ENCODE peak calls at places on chromosomes 1 and 21, in four cellular contexts. G, M, U and N are unnamed samples.

GRCh38 chr21:35344582-35344981 is 295.5 kb upstream of the RUNX1 start:
- DNase-seq in M (no peak), G (no peak), U (no peak), N (no peak)

GRCh38 chr21:23725576-23725975 is 1881.7 kb downstream of the MRPL39 start:
- DNase-seq in G (no peak), U (no peak), M (no peak), N (peak)

GRCh38 chr1:216464489-216464888 is 41.2 kb upstream of the USH2A start:
- DNase-seq in M (no peak), U (no peak), G (no peak), N (no peak)

GRCh38 chr21:46617267-46618051 is 12.6 kb upstream of the S100B start:
- DNase-seq in G (no peak), M (no peak), U (no peak), N (no peak)

GRCh38 chr1:87888456-87888855 is 559.8 kb downstream of the LMO4 start:
- DNase-seq in G (no peak), U (no peak), M (no peak), N (no peak)

GRCh38 chr1:170461362-170461761 is 70.6 kb upstream of the GORAB start:
- DNase-seq in G (no peak), M (no peak), U (no peak), N (no peak)

GRCh38 chr1:216670118-216670870 is 52.9 kb downstream of the ESRRG start:
- DNase-seq in G (no peak), M (no peak), U (no peak), N (no peak)

GRCh38 chr1:46062651-46063319 is 69.6 kb downstream of the PIK3R3 start:
- DNase-seq in U (peak), G (no peak), M (no peak), N (no peak)

GRCh38 chr1:56831874-56832693 is 12.9 kb upstream of the FYB2 start:
- DNase-seq in M (peak), U (peak), G (peak), N (peak)

GRCh38 chr1:78369546-78369945 is 121.2 kb upstream of the PTGFR start:
- DNase-seq in U (no peak), M (no peak), G (no peak), N (no peak)

GRCh38 chr1:55245781-55246180 is 30.6 kb upstream of the USP24 start:
- DNase-seq in U (no peak), G (no peak), M (no peak), N (no peak)

GRCh38 chr1:161069731-161070270 is at the start of gene ARHGAP30:
- DNase-seq in G (peak), M (no peak), U (peak), N (no peak)

GRCh38 chr1:30263888-30264671 is 459.3 kb downstream of the MATN1 start:
- DNase-seq in G (no peak), M (no peak), U (no peak), N (no peak)

GRCh38 chr1:109282497-109282951 is 421 bp downstream of the PSRC1 start:
- DNase-seq in G (no peak), U (no peak), M (no peak), N (no peak)

DNA sequence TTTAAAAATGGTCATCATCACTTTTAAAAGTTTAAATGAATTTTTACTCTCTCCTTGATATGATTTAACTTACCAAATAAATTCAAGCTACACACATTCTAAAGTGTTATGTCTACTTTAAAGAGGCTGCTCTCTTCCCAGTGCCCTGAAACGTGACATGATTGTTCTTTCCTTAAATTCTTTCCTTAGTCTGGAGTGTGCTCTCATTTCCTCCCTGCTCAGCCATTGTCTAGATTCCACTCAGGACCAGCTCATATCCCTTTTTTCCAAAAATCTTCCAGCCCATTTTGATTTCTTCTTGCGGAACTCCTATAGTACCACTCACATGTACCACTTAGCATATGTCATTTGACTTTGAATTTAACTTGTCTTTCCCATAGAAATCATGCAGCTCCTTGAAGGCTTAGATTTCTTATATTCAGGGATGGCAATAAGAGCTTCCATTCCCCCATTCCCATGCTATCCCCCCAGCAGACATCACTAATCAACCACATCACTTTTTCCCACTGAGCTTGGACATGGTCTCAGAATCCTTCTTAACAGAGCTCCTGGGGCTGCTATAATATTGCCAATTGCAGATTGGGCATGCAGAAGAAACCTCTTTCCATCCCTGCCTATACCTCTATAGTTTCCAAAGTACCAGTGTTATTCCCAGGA is 54.7 kb upstream of the ITPKB start:
- DNase-seq in U (no peak), G (no peak), M (no peak), N (no peak)
- TF ChIP-seq CTCF in U (no peak), G (no peak), M (no peak), N (no peak)

GRCh38 chr1:207878939-207879338 is 32.0 kb downstream of the CD34 start:
- DNase-seq in G (peak), U (no peak), M (no peak), N (no peak)

GRCh38 chr1:207875532-207875931 is 35.4 kb downstream of the CD34 start:
- DNase-seq in M (no peak), U (no peak), G (no peak), N (no peak)

GRCh38 chr1:207872655-207873054 is 38.3 kb downstream of the CD34 start:
- DNase-seq in G (peak), U (no peak), M (no peak), N (no peak)

GRCh38 chr1:207873055-207873890 is 37.7 kb downstream of the CD34 start:
- DNase-seq in G (no peak), M (no peak), U (no peak), N (peak)

GRCh38 chr1:207876129-207876528 is 34.8 kb downstream of the CD34 start:
- DNase-seq in U (no peak), G (no peak), M (no peak), N (no peak)
- TF ChIP-seq CTCF in U (peak), G (no peak), M (no peak), N (peak)

GRCh38 chr1:183239220-183239742 is 53.2 kb downstream of the LAMC2 start:
- DNase-seq in M (no peak), G (no peak), U (no peak), N (no peak)
- TF ChIP-seq CTCF in M (no peak), G (no peak), U (no peak), N (no peak)

DNA sequence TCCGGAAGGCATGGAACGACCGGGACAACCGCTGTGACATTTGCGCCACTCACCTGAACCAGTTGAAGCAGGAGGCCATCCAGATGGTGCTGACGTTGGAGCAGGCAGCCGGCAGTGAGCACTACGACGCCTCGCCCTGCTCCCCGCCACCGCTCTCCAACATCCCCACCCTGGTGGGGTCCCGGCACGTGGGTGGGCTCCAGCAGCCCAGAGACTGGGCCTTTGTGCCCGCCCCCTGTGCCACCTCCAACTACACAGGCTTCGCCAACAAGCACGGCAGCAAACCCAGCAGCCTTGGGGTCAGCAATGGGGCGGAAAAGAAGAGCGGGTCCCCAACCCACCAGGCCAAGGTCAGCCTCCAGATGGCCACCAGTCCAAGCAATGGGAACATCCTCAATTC is 212.1 kb downstream of the KIF26B start:
- DNase-seq in G (no peak), M (no peak), U (no peak), N (no peak)
- TF ChIP-seq CTCF in G (no peak), M (no peak), U (no peak), N (no peak)

GRCh38 chr1:247680171-247680570 is 632 bp upstream of the OR13G1 start:
- DNase-seq in U (no peak), M (no peak), G (no peak), N (no peak)

GRCh38 chr1:247679639-247680038 is at the start of gene OR13G1:
- DNase-seq in U (no peak), G (no peak), M (no peak), N (no peak)

GRCh38 chr1:247681288-247681897 is 1.9 kb upstream of the OR13G1 start:
- DNase-seq in U (peak), G (peak), M (peak), N (peak)
- TF ChIP-seq CTCF in U (peak), G (peak), M (peak), N (peak)

GRCh38 chr1:150955274-150955673 is 19.4 kb downstream of the CERS2 start:
- DNase-seq in G (no peak), M (no peak), U (no peak), N (no peak)

GRCh38 chr1:150960646-150961045 is 14.0 kb downstream of the CERS2 start:
- DNase-seq in U (no peak), G (no peak), M (no peak), N (no peak)

GRCh38 chr1:150954708-150955107 is 19.9 kb downstream of the CERS2 start:
- DNase-seq in U (no peak), G (no peak), M (peak), N (no peak)

GRCh38 chr1:150961756-150962155 is 12.9 kb downstream of the CERS2 start:
- DNase-seq in M (no peak), U (no peak), G (no peak), N (no peak)

DNA sequence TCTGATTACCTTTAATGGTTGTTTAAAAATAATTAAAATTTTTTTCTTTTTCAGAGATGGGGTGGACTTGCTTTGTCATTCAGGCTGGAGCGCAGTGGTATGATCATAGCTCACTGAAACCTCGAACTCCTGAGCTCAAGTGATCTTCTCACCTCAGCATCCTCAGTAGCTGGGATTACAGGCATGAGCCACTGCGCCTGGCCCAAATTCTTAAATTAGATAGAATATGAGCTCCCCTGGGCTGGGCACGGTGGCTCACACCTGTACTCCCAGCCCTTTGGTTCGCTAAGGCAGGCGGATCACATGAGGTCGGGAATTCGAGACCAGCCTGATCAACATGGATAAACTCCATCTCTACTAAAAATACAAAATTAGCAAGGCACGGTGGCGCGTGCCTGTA is 17.0 kb downstream of the CERS2 start:
- DNase-seq in M (no peak), G (no peak), U (no peak), N (no peak)
- TF ChIP-seq CTCF in M (no peak), G (no peak), U (no peak), N (no peak)

GRCh38 chr1:2514863-2515762 is 11.3 kb downstream of the PANK4 start:
- DNase-seq in U (no peak), G (no peak), M (no peak), N (no peak)
- TF ChIP-seq CTCF in U (no peak), G (no peak), M (no peak), N (peak)

GRCh38 chr1:27405074-27405473 is 12.7 kb downstream of the GPR3 start:
- DNase-seq in M (no peak), G (no peak), U (peak), N (no peak)

GRCh38 chr1:27400963-27401341 is 8.5 kb downstream of the GPR3 start:
- DNase-seq in U (no peak), M (no peak), G (no peak), N (no peak)

GRCh38 chr1:27403931-27404330 is 11.5 kb downstream of the GPR3 start:
- DNase-seq in M (no peak), G (no peak), U (no peak), N (no peak)

GRCh38 chr1:27402349-27402754 is 9.9 kb downstream of the GPR3 start:
- DNase-seq in G (peak), M (peak), U (peak), N (no peak)

GRCh38 chr1:27403065-27403726 is 10.8 kb downstream of the GPR3 start:
- DNase-seq in U (peak), G (no peak), M (no peak), N (peak)
- TF ChIP-seq CTCF in U (peak), G (no peak), M (no peak), N (peak)

GRCh38 chr1:179365342-179366092 is at the start of gene AXDND1:
- DNase-seq in G (peak), U (peak), M (peak), N (peak)
- TF ChIP-seq CTCF in G (no peak), U (no peak), M (no peak), N (peak)

GRCh38 chr1:111959436-111959835 is 30.0 kb downstream of the KCND3 start:
- DNase-seq in M (no peak), U (no peak), G (no peak), N (no peak)
- TF ChIP-seq CTCF in M (no peak), U (no peak), G (no peak), N (peak)